ENCODE peak calls at places on chromosomes 12 and 14, in nine cellular contexts. M, S, Q, P, K, A, G, L and O are unnamed samples.

GRCh38 chr12:71208053-71208685 is 50.4 kb upstream of the TSPAN8 start:
- DNase-seq in S (no peak), K (no peak), G (no peak), L (peak), P (no peak), M (no peak), Q (no peak), A (no peak), O (no peak)

GRCh38 chr12:53623526-53623925 is 2.7 kb downstream of the ATF7 start:
- DNase-seq in Q (peak), K (no peak), G (no peak), M (no peak), P (no peak), A (no peak), L (peak), S (peak), O (no peak)

GRCh38 chr14:33914676-33915516 is 36.0 kb downstream of the EGLN3 start:
- DNase-seq in P (peak), A (peak), G (peak), S (peak), Q (no peak), M (no peak), L (peak), K (no peak), O (peak)

GRCh38 chr12:25771062-25771461 is 187.4 kb upstream of the RASSF8 start:
- DNase-seq in M (no peak), L (peak), P (no peak), A (no peak), K (no peak), Q (no peak), S (no peak), G (no peak), O (no peak)

GRCh38 chr14:85701763-85702162 is 171.8 kb downstream of the FLRT2 start:
- DNase-seq in L (peak), K (no peak), Q (no peak), G (no peak), M (no peak), P (no peak), A (peak), S (no peak), O (no peak)

GRCh38 chr12:67068204-67068731 is 200.9 kb upstream of the CAND1 start:
- DNase-seq in K (no peak), M (no peak), S (peak), L (peak), G (no peak), Q (peak), A (no peak), P (no peak), O (no peak)

GRCh38 chr12:67803450-67804034 is 155.0 kb downstream of the DYRK2 start:
- DNase-seq in L (no peak), Q (no peak), A (no peak), M (no peak), P (no peak), G (no peak), S (no peak), K (no peak), O (no peak)

GRCh38 chr14:104135121-104135903 is 3.1 kb upstream of the KIF26A start:
- DNase-seq in M (peak), S (peak), L (no peak), P (peak), A (no peak), Q (no peak), K (no peak), G (no peak), O (no peak)

GRCh38 chr12:48771588-48772112 is 17.2 kb downstream of the ADCY6 start:
- DNase-seq in S (no peak), Q (no peak), A (no peak), M (peak), G (no peak), P (no peak), K (no peak), L (no peak), O (no peak)

GRCh38 chr14:104307627-104308401 is 169.4 kb downstream of the KIF26A start:
- DNase-seq in M (peak), K (no peak), S (no peak), P (no peak), L (no peak), G (no peak), A (no peak), Q (no peak), O (no peak)

GRCh38 chr12:7497661-7498060 is 5.9 kb downstream of the CD163 start:
- DNase-seq in A (no peak), L (no peak), P (no peak), S (no peak), M (no peak), G (no peak), K (no peak), Q (no peak), O (no peak)

GRCh38 chr14:21016791-21017190 is 8.1 kb downstream of the NDRG2 start:
- DNase-seq in A (no peak), P (no peak), L (no peak), K (no peak), S (no peak), G (no peak), M (no peak), Q (no peak), O (no peak)

GRCh38 chr14:103923863-103924262 is 4.4 kb upstream of the TDRD9 start:
- DNase-seq in Q (no peak), S (no peak), P (no peak), G (no peak), A (no peak), K (no peak), L (no peak), M (no peak), O (no peak)

GRCh38 chr14:95695913-95696312 is 9.7 kb downstream of the TCL1B start:
- DNase-seq in Q (no peak), G (no peak), M (no peak), P (no peak), A (no peak), L (no peak), K (no peak), S (no peak), O (no peak)

GRCh38 chr12:14896477-14897184 is 11.0 kb upstream of the MGP start:
- DNase-seq in S (no peak), A (peak), P (no peak), M (no peak), G (no peak), Q (no peak), K (no peak), L (peak), O (no peak)

GRCh38 chr12:13211191-13211858 is 14.8 kb downstream of the EMP1 start:
- DNase-seq in L (peak), A (no peak), M (no peak), K (no peak), S (no peak), P (no peak), Q (no peak), G (no peak), O (no peak)

GRCh38 chr12:106769546-106769945 is 4.9 kb upstream of the RIC8B start:
- DNase-seq in K (no peak), S (peak), M (no peak), L (no peak), G (no peak), P (no peak), Q (no peak), A (no peak), O (no peak)

GRCh38 chr14:89388853-89389252 is 28.2 kb downstream of the FOXN3 start:
- DNase-seq in G (no peak), P (no peak), L (peak), A (no peak), Q (no peak), M (no peak), S (no peak), K (no peak), O (no peak)

GRCh38 chr12:94587266-94588241 is 62.8 kb downstream of the TMCC3 start:
- DNase-seq in A (no peak), Q (no peak), L (no peak), P (no peak), S (no peak), G (no peak), M (no peak), K (no peak), O (no peak)

GRCh38 chr12:106078358-106079025 is 60.3 kb downstream of the NUAK1 start:
- DNase-seq in A (no peak), K (no peak), L (peak), S (peak), M (peak), Q (peak), G (no peak), P (no peak), O (no peak)

GRCh38 chr12:51864701-51865469 is 16.4 kb upstream of the FIGNL2 start:
- DNase-seq in K (no peak), P (no peak), Q (no peak), A (no peak), L (no peak), G (no peak), M (no peak), S (no peak), O (no peak)

GRCh38 chr12:7142809-7143465 is 12.8 kb downstream of the CLSTN3 start:
- DNase-seq in L (no peak), P (no peak), M (no peak), Q (no peak), K (no peak), S (no peak), A (no peak), G (no peak), O (no peak)

GRCh38 chr12:44227601-44228000 is 391.7 kb downstream of the TMEM117 start:
- DNase-seq in L (no peak), A (no peak), S (no peak), M (no peak), P (no peak), K (no peak), Q (no peak), G (no peak), O (no peak)